ENCODE peak calls at places on chromosomes 12 and 14, in four cellular contexts. Q is DND-41, F is K562, L is lung. G is an unnamed sample.

GRCh38 chr14:77649326-77649725 is 32.9 kb upstream of the SPTLC2 start:
- DNase-seq in Q (no peak), F (no peak), L (no peak), G (no peak)

GRCh38 chr12:110688446-110689001 is 391 bp downstream of the HVCN1 start:
- DNase-seq in L (no peak), F (peak; percentile 4), Q (no peak), G (no peak)

GRCh38 chr12:100225491-100225890 is 24.9 kb downstream of the ACTR6 start:
- DNase-seq in L (no peak), Q (no peak), F (no peak), G (no peak)

GRCh38 chr12:14802961-14803829 is at the start of the genes C12orf60 and WBP11:
- DNase-seq in Q (peak; percentile 95), L (peak; percentile 95), F (peak; percentile 90), G (peak; percentile 84)

GRCh38 chr12:117261267-117261666 is 71.0 kb upstream of the FBXO21 start:
- DNase-seq in F (no peak), Q (no peak), L (no peak), G (no peak)

GRCh38 chr12:126676426-126676825 is 1590.5 kb upstream of the TMEM132C start:
- DNase-seq in F (no peak), Q (no peak), L (no peak), G (no peak)

GRCh38 chr14:76653875-76654572 is 107.2 kb upstream of the VASH1 start:
- DNase-seq in Q (no peak), L (no peak), F (no peak), G (no peak)

GRCh38 chr14:99854831-99855230 is 61.6 kb downstream of the EML1 start:
- DNase-seq in F (no peak), L (no peak), Q (no peak), G (no peak)

GRCh38 chr12:129102233-129102632 is 249.0 kb downstream of the GLT1D1 start:
- DNase-seq in F (no peak), L (no peak), Q (no peak), G (no peak)

GRCh38 chr12:96190403-96191170 is 3.6 kb upstream of the ELK3 start:
- DNase-seq in L (no peak), F (no peak), Q (no peak), G (no peak)

GRCh38 chr14:61973981-61974380 is 211.8 kb downstream of the SNAPC1 start:
- DNase-seq in F (no peak), Q (no peak), L (no peak), G (no peak)

GRCh38 chr12:92553389-92553788 is 149.4 kb upstream of the PLEKHG7 start:
- DNase-seq in L (no peak), Q (no peak), F (no peak), G (no peak)

GRCh38 chr12:32366704-32367103 is 32.7 kb upstream of the FGD4 start:
- DNase-seq in L (no peak), Q (no peak), F (no peak), G (no peak)

GRCh38 chr12:109951751-109952150 is 44.4 kb downstream of the GIT2 start:
- DNase-seq in F (no peak), L (no peak), Q (no peak), G (no peak)

GRCh38 chr14:73977896-73978295 is 27.8 kb downstream of the COQ6 start:
- DNase-seq in Q (no peak), F (no peak), L (no peak), G (no peak)

GRCh38 chr12:51200806-51201205 is 17.1 kb downstream of the POU6F1 start:
- DNase-seq in L (no peak), Q (no peak), F (no peak), G (no peak)

GRCh38 chr14:62017651-62018230 is 255.5 kb downstream of the SNAPC1 start:
- DNase-seq in F (no peak), Q (no peak), L (no peak), G (no peak)

GRCh38 chr14:52910597-52910996 is 40.3 kb downstream of the FERMT2 start:
- DNase-seq in Q (no peak), F (no peak), L (no peak), G (no peak)

GRCh38 chr12:100447405-100447804 is 26.3 kb upstream of the NR1H4 start:
- DNase-seq in L (no peak), Q (no peak), F (no peak), G (no peak)

GRCh38 chr12:91882910-91883309 is 262.7 kb downstream of the BTG1 start:
- DNase-seq in L (no peak), F (no peak), Q (no peak), G (no peak)

GRCh38 chr12:7512528-7512927 is 9.0 kb upstream of the CD163 start:
- DNase-seq in Q (no peak), F (no peak), L (peak; percentile 29), G (no peak)

GRCh38 chr14:69664865-69665526 is 53.6 kb downstream of the SUSD6 start:
- DNase-seq in L (no peak), F (peak; percentile 18), Q (no peak), G (no peak)

GRCh38 chr12:75724913-75725312 is 213.5 kb upstream of the KRR1 start:
- DNase-seq in F (no peak), Q (no peak), L (peak; percentile 38), G (no peak)

GRCh38 chr14:31692376-31692781 is 131.2 kb downstream of the NUBPL start:
- DNase-seq in L (no peak), Q (no peak), F (no peak), G (no peak)

GRCh38 chr12:52082988-52083637 is 3.6 kb downstream of the SMIM41 start:
- DNase-seq in L (peak; percentile 59), F (peak; percentile 85), Q (peak; percentile 75), G (peak; percentile 77)

GRCh38 chr14:67583711-67584644 is 16.1 kb downstream of the PIGH start:
- DNase-seq in L (no peak), Q (peak; percentile 35), F (peak; percentile 72), G (peak; percentile 8)

GRCh38 chr12:26058308-26058707 is 66.5 kb downstream of the BHLHE41 start:
- DNase-seq in L (no peak), Q (peak; percentile 6), F (peak; percentile 7), G (no peak)

GRCh38 chr14:35881280-35881679 is 55.1 kb downstream of the BRMS1L start:
- DNase-seq in L (no peak), Q (no peak), F (no peak), G (no peak)

GRCh38 chr12:25322918-25323773 is 72.4 kb upstream of the KRAS start:
- DNase-seq in F (no peak), L (no peak), Q (no peak), G (peak; percentile 9)

GRCh38 chr12:84056-84455 is 17.5 kb downstream of the IQSEC3 start:
- DNase-seq in L (no peak), F (no peak), Q (no peak), G (no peak)

GRCh38 chr12:65632131-65632855 is 192.0 kb upstream of the HMGA2 start:
- DNase-seq in F (no peak), L (no peak), Q (no peak), G (no peak)

GRCh38 chr12:80485222-80485987 is 41.4 kb downstream of the PTPRQ start:
- DNase-seq in L (no peak), F (no peak), Q (no peak), G (no peak)

GRCh38 chr12:111927346-111927745 is 85.3 kb downstream of the MAPKAPK5 start:
- DNase-seq in F (no peak), Q (no peak), L (no peak), G (no peak)

GRCh38 chr12:68587448-68587873 is 23.2 kb upstream of the RAP1B start:
- DNase-seq in L (no peak), F (no peak), Q (peak; percentile 76), G (peak; percentile 41)

GRCh38 chr14:104797112-104798044 is 1.8 kb upstream of the AKT1 start:
- DNase-seq in Q (no peak), F (peak; percentile 58), L (no peak), G (no peak)
- H3K27ac ChIP-seq in Q (no peak overlapping the region), F (peak overlapping the region; percentile 51), L (no peak overlapping the region), G (no peak overlapping the region)

GRCh38 chr12:132284071-132284492 is 45.3 kb downstream of the GALNT9 start:
- DNase-seq in F (no peak), L (no peak), Q (no peak), G (no peak)
- H3K9me3 ChIP-seq in F (no peaks in the 10 kb centered on the region), L (no peaks in the 10 kb centered on the region), Q (no peaks in the 10 kb centered on the region), G (no peaks in the 10 kb centered on the region)

GRCh38 chr14:89267163-89267562 is 149.9 kb downstream of the FOXN3 start:
- DNase-seq in F (no peak), L (no peak), Q (no peak), G (no peak)
- H3K4me1 ChIP-seq in F (no peaks in the 10 kb centered on the region), L (peaks cover 48% of the 10 kb centered on the region), Q (no peaks in the 10 kb centered on the region), G (peaks cover 5% of the 10 kb centered on the region)

GRCh38 chr14:96103075-96103474 is 63.9 kb downstream of the C14orf132 start:
- DNase-seq in Q (no peak), L (no peak), F (no peak), G (no peak)

GRCh38 chr14:96105089-96105920 is 66.1 kb downstream of the C14orf132 start:
- DNase-seq in Q (no peak), F (no peak), L (no peak), G (no peak)

GRCh38 chr14:96102071-96102856 is 63.1 kb downstream of the C14orf132 start:
- DNase-seq in L (no peak), F (no peak), Q (no peak), G (no peak)

GRCh38 chr14:96104469-96105057 is 65.4 kb downstream of the C14orf132 start:
- DNase-seq in Q (no peak), F (no peak), L (peak; percentile 80), G (no peak)

DNA sequence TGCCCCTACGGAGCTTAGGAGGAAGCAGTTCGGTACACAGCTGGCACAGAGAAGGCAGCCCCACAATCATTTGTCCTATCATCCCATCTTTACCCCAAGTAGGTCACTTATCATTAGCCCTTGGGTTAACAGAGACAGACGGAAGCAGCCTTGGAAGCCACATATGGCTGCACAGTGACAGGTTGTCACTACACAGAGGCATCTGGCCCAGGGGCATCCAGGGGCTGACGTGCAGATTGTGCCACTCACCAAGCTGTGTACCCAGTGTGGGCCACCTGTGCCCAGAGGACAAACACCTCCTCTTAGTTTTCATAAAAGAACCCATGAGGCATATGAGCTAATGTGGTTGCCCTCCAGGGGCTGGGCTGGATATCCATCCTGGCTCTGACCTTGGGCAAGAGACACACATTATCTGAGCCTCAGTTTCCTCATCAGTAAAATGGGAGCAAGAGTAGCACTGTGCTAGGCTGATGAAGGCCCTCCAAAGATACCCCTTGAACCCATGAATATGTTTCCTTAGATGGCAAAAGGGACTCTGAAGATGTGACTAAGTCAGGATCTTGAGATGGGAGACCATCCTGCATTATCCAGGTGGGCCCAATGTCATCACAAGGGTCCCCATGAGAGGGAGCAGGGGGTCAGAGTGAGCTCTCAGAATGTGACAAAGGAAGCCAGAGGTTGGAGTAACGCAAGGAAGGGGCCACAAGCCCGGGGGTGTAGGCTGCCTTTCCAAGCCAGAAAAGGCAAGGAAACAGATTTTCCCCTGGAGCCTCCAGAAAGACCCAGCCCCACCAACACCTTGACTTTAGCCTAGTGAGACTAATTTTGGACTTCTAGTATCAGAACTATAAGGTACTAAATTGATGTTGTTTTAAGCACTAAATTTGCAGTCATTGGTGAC is 64.6 kb downstream of the C14orf132 start:
- DNase-seq in L (no peak), Q (no peak), F (no peak), G (no peak)
- H3K27ac ChIP-seq in L (no peak overlapping the region), Q (no peak overlapping the region), F (no peak overlapping the region), G (no peak overlapping the region)

DNA sequence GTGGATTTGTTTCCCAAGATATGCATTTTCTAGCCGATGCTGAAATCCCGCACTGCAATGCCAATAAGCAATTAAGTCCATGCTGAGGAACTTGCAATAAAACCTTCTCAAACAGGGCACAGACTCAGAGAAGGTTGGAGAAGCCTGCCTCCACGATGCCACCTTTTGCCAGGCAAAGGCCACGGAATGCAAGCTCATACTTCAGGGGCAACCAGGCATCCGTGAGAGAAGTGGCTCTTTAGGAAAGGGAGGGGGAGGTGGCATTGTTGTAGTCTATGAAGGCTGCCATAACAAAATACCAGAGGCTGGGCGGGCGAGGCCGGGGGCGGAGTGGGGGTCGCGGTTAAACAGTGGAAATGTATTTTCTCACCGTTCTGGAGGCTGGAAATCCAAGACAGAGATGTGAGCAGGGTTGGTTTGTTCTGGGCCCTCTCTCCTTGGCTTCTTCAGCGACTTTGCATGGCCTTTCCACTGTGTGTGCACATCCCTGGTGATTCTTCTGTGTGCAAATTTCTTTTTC is 689.5 kb downstream of the VRK1 start:
- DNase-seq in F (no peak), L (no peak), Q (no peak), G (no peak)
- H3K9me3 ChIP-seq in F (no peaks in the 10 kb centered on the region), L (no peaks in the 10 kb centered on the region), Q (no peaks in the 10 kb centered on the region), G (no peaks in the 10 kb centered on the region)